ENCODE peak calls at places on chromosomes 7 and 10, in seven cellular contexts. V is NCI-H774, C is NCI-H1417, B is body of pancreas, O is KBM-7, I is foreskin fibroblast, X is non-pigmented ciliary epithelial cell. K is an unnamed sample.

GRCh38 chr7:128909605-128910568 is 622 bp downstream of the KCP start:
- DNase-seq in V (no peak), C (no peak), B (no peak), O (no peak), I (peak; percentile 75), X (no peak), K (no peak)

GRCh38 chr7:15461576-15461975 is 100.2 kb downstream of the AGMO start:
- DNase-seq in V (no peak), C (no peak), B (no peak), O (no peak), I (peak; percentile 87), X (peak; percentile 90), K (no peak)

GRCh38 chr7:66930341-66930740 is 9.3 kb downstream of the TMEM248 start:
- DNase-seq in V (no peak), C (no peak), B (no peak), O (peak; percentile 28), I (peak; percentile 47), X (no peak), K (no peak)

GRCh38 chr7:33868151-33868550 is 37.2 kb upstream of the BMPER start:
- DNase-seq in V (no peak), C (no peak), B (no peak), O (no peak), I (peak; percentile 84), X (no peak), K (no peak)

GRCh38 chr10:69489506-69490090 is 38.3 kb downstream of the TSPAN15 start:
- DNase-seq in V (no peak), C (no peak), B (no peak), O (no peak), I (no peak), X (no peak), K (no peak)

GRCh38 chr10:121823993-121824463 is 103.8 kb downstream of the ATE1 start:
- DNase-seq in V (no peak), C (peak; percentile 55), B (no peak), O (peak; percentile 56), I (peak; percentile 71), X (peak; percentile 42), K (no peak)

GRCh38 chr7:96121752-96122151 is 200.1 kb downstream of the SLC25A13 start:
- DNase-seq in V (no peak), C (peak; percentile 61), B (no peak), O (no peak), I (no peak), X (no peak), K (no peak)

GRCh38 chr10:86594535-86594934 is 59.8 kb upstream of the OPN4 start:
- DNase-seq in V (no peak), C (no peak), B (no peak), O (no peak), I (peak; percentile 90), X (no peak), K (no peak)

GRCh38 chr10:117360016-117360415 is 15.2 kb downstream of the PDZD8 start:
- DNase-seq in V (no peak), C (no peak), B (no peak), O (no peak), I (peak; percentile 21), X (no peak), K (no peak)

GRCh38 chr10:121911421-121911697 is 16.5 kb downstream of the ATE1 start:
- DNase-seq in V (no peak), C (no peak), B (no peak), O (no peak), I (no peak), X (no peak), K (no peak)

GRCh38 chr10:33073641-33074410 is 115.8 kb upstream of the ITGB1 start:
- DNase-seq in V (no peak), C (no peak), B (no peak), O (peak; percentile 10), I (peak; percentile 17), X (no peak), K (no peak)

GRCh38 chr7:33727415-33727814 is 177.9 kb upstream of the BMPER start:
- DNase-seq in V (no peak), C (no peak), B (no peak), O (no peak), I (no peak), X (no peak), K (no peak)

GRCh38 chr7:102260856-102261255 is 25.8 kb upstream of the SH2B2 start:
- DNase-seq in V (no peak), C (peak; percentile 67), B (no peak), O (no peak), I (peak; percentile 59), X (no peak), K (no peak)

GRCh38 chr7:87627634-87627994 is 584 bp upstream of the RUNDC3B start:
- DNase-seq in V (no peak), C (no peak), B (peak; percentile 6), O (no peak), I (no peak), X (no peak), K (no peak)

GRCh38 chr10:6912929-6913328 is 332.9 kb upstream of the PRKCQ start:
- DNase-seq in V (no peak), C (no peak), B (no peak), O (no peak), I (no peak), X (no peak), K (no peak)

K was measured in DND-41.